ENCODE peak calls at places on chromosomes 1 and 21, in eight cellular contexts. T is HCT116, O is PC-3, J is fibroblast of lung, C is neural progenitor cell, A is A549, G is endothelial cell of umbilical vein, M is H9. V is an unnamed sample.

GRCh38 chr1:219331424-219331823 is 157.7 kb downstream of the LYPLAL1 start:
- DNase-seq in T (no peak), O (no peak), J (no peak), C (no peak), A (no peak), G (no peak), M (no peak), V (no peak)

GRCh38 chr1:78743626-78744025 is 94.0 kb downstream of the IFI44 start:
- DNase-seq in T (no peak), O (peak; percentile 51), J (peak; percentile 40), C (no peak), A (no peak), G (no peak), M (no peak), V (no peak)

GRCh38 chr1:53541761-53542550 is 82.8 kb downstream of the DMRTB1 start:
- DNase-seq in T (peak; percentile 13), O (peak; percentile 35), J (peak; percentile 93), C (peak; percentile 54), A (peak; percentile 70), G (no peak), M (peak; percentile 65), V (peak; percentile 98)

GRCh38 chr1:191371626-191372025 is 786.6 kb upstream of the RGS18 start:
- DNase-seq in T (no peak), O (no peak), J (peak; percentile 47), C (no peak), A (no peak), G (no peak), M (no peak), V (no peak)

GRCh38 chr1:33727310-33727709 is 136.6 kb upstream of the HMGB4 start:
- DNase-seq in T (no peak), O (no peak), J (no peak), C (no peak), A (no peak), G (no peak), M (peak; percentile 15), V (no peak)

GRCh38 chr1:180098242-180098995 is 56.2 kb upstream of the QSOX1 start:
- DNase-seq in T (no peak), O (peak; percentile 65), J (peak; percentile 97), C (no peak), A (peak; percentile 51), G (no peak), M (no peak), V (peak; percentile 17)

GRCh38 chr1:155884028-155884950 is 24.9 kb downstream of the SYT11 start:
- DNase-seq in T (no peak), O (peak; percentile 66), J (no peak), C (no peak), A (no peak), G (no peak), M (no peak), V (no peak)

GRCh38 chr21:32410916-32411315 is 1.6 kb upstream of the EVA1C start:
- DNase-seq in T (no peak), O (no peak), J (no peak), C (no peak), A (no peak), G (no peak), M (no peak), V (no peak)

GRCh38 chr1:230067871-230068814 is 1.1 kb downstream of the GALNT2 start:
- DNase-seq in T (no peak), O (peak; percentile 41), J (peak; percentile 19), C (peak; percentile 70), A (no peak), G (peak; percentile 45), M (no peak), V (peak; percentile 86)

GRCh38 chr1:225425211-225425786 is 2.5 kb downstream of the LBR start:
- DNase-seq in T (no peak), O (peak; percentile 75), J (peak; percentile 33), C (no peak), A (no peak), G (no peak), M (no peak), V (peak; percentile 86)

GRCh38 chr1:109509176-109510134 is at the start of gene AMIGO1:
- DNase-seq in T (no peak), O (peak; percentile 49), J (peak; percentile 37), C (peak; percentile 92), A (peak; percentile 9), G (peak; percentile 54), M (peak; percentile 72), V (peak; percentile 98)

GRCh38 chr1:216723274-216723780 is at the start of gene ESRRG:
- DNase-seq in T (no peak), O (no peak), J (no peak), C (peak; percentile 79), A (no peak), G (no peak), M (peak; percentile 90), V (no peak)

GRCh38 chr1:10114746-10115145 is 82.0 kb downstream of the UBE4B start:
- DNase-seq in T (no peak), O (no peak), J (no peak), C (no peak), A (no peak), G (no peak), M (no peak), V (no peak)

GRCh38 chr1:243471026-243471685 is 215.3 kb downstream of the SDCCAG8 start:
- DNase-seq in T (no peak), O (no peak), J (no peak), C (peak; percentile 76), A (no peak), G (no peak), M (no peak), V (no peak)
- H3K4me2 ChIP-seq in T (no peak overlapping the region), O (no peak overlapping the region), J (no peak overlapping the region), C (peak overlapping the region; percentile 66), A (no peak overlapping the region), G (no peak overlapping the region), M (no peak overlapping the region), V (no peak overlapping the region)

GRCh38 chr1:153611356-153611755 is 1.6 kb downstream of the S100A16 start:
- DNase-seq in T (no peak), O (no peak), J (no peak), C (no peak), A (no peak), G (no peak), M (no peak), V (no peak)
- H3K4me2 ChIP-seq in T (peak overlapping the region; percentile 88), O (peak overlapping the region; percentile 88), J (peak overlapping the region; percentile 92), C (no peak overlapping the region), A (peak overlapping the region; percentile 96), G (peak overlapping the region; percentile 51), M (no peak overlapping the region), V (peak overlapping the region; percentile 91)

GRCh38 chr1:107863342-107863741 is 101.6 kb downstream of the VAV3 start:
- DNase-seq in T (no peak), O (no peak), J (no peak), C (no peak), A (no peak), G (no peak), M (no peak), V (no peak)

GRCh38 chr1:107865627-107866026 is 99.4 kb downstream of the VAV3 start:
- DNase-seq in T (no peak), O (no peak), J (no peak), C (no peak), A (no peak), G (no peak), M (no peak), V (no peak)

GRCh38 chr1:107858323-107858722 is 106.7 kb downstream of the VAV3 start:
- DNase-seq in T (no peak), O (no peak), J (no peak), C (peak; percentile 14), A (no peak), G (no peak), M (no peak), V (no peak)

GRCh38 chr1:107866870-107867269 is 98.1 kb downstream of the VAV3 start:
- DNase-seq in T (no peak), O (no peak), J (no peak), C (no peak), A (no peak), G (no peak), M (no peak), V (no peak)

DNA sequence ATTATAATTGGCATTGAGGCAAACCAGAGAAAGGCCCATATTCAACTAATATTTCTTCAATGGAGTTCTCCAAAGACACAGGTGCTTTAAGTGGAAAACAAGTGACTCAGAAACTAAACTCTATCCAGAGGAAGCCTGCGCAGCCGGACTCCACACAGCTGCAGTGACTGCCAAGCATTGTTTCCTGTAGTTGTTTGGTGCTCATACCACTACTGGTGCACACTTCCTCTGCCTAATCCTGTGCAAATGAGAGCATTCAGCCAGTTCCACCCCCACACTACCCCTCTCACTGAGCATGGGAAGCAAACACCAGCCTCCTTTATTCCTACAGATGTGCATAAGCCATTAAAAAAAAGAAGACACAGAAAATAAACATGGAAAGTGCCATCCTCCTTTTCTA is 102.9 kb downstream of the VAV3 start:
- DNase-seq in T (no peak), O (no peak), J (no peak), C (no peak), A (no peak), G (peak; percentile 95), M (no peak), V (no peak)
- H3K4me2 ChIP-seq in T (no peak overlapping the region), O (no peak overlapping the region), J (no peak overlapping the region), C (no peak overlapping the region), A (no peak overlapping the region), G (no peak overlapping the region), M (no peak overlapping the region), V (no peak overlapping the region)

DNA sequence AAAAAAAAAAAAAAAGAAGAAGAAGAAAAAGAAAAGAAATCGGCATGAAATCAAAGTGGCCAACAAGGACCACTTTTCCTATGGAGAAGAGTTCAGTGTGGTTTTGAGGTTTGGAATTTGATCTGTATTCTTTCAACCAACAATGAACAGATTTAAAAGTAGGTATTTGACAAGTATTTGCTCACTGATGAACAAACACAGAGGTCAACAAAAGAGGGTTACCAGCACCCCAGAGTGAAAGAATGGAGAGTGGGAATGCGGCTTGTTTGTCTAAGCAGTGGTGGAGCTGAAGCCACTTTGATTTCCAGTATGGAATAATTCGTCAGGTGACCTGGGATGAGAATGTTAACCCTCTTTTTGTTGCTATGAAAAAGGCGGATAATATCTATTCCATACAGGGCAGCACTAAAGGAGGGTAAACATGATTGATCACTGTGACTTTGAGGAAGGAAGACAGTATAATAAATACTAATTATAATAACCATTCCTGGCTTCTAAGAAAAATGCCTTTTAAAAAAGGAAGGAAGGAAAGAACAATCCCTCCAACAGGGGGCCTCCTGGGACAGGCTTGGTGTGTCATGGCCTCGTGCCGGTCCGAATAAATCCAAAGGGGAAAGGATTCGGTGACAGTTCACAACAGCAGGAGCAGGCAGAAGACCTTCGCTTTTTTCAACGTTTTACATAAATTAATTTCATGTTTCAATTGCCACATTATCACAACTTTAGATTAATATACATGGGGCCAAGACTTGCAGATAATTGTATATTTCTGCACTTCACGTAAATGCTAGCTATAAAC is 37.2 kb upstream of the SIM2 start:
- DNase-seq in T (peak; percentile 24), O (peak; percentile 75), J (peak; percentile 54), C (peak; percentile 62), A (peak; percentile 54), G (peak; percentile 41), M (peak; percentile 58), V (no peak)
- H3K4me2 ChIP-seq in T (peak overlapping the region; percentile 37), O (peak overlapping the region; percentile 30), J (no peak overlapping the region), C (no peak overlapping the region), A (no peak overlapping the region), G (no peak overlapping the region), M (no peak overlapping the region), V (no peak overlapping the region)